ENCODE peak calls at places on chromosomes 11 and 22, in eight cellular contexts. I is prostate gland, F is body of pancreas, V is fibroblast of lung, S is MM.1S, Y is heart left ventricle, X is psoas muscle, E is transverse colon. A is an unnamed sample.

GRCh38 chr11:113313601-113314000 is 782 bp upstream of the TTC12 start:
- DNase-seq in I (no peak), F (no peak), V (no peak), S (no peak), Y (no peak), X (no peak), E (no peak), A (no peak)

GRCh38 chr11:123253223-123253622 is 58.2 kb upstream of the CLMP start:
- DNase-seq in I (no peak), F (no peak), V (no peak), S (no peak), Y (no peak), X (no peak), E (no peak), A (no peak)

GRCh38 chr11:123682976-123683375 is 28.6 kb upstream of the SCN3B start:
- DNase-seq in I (no peak), F (no peak), V (no peak), S (no peak), Y (no peak), X (no peak), E (no peak), A (no peak)

GRCh38 chr22:27474112-27474571 is 327.4 kb downstream of the MN1 start:
- DNase-seq in I (no peak), F (no peak), V (peak; percentile 80), S (no peak), Y (no peak), X (no peak), E (no peak), A (no peak)

GRCh38 chr22:47582067-47582466 is 819.6 kb downstream of the TBC1D22A start:
- DNase-seq in I (no peak), F (no peak), V (no peak), S (no peak), Y (no peak), X (no peak), E (no peak), A (no peak)

GRCh38 chr11:45905095-45905494 is 2.0 kb downstream of the FREY1 start:
- DNase-seq in I (no peak), F (no peak), V (no peak), S (no peak), Y (no peak), X (no peak), E (no peak), A (no peak)

GRCh38 chr11:66850588-66851250 is 6.1 kb upstream of the LRFN4 start:
- DNase-seq in I (no peak), F (no peak), V (no peak), S (no peak), Y (peak; percentile 12), X (no peak), E (no peak), A (no peak)

GRCh38 chr11:126840201-126840886 is 160.2 kb downstream of the KIRREL3 start:
- DNase-seq in I (no peak), F (no peak), V (peak; percentile 86), S (no peak), Y (no peak), X (no peak), E (no peak), A (no peak)

GRCh38 chr11:10317776-10318526 is 13.1 kb downstream of the ADM start:
- DNase-seq in I (no peak), F (no peak), V (no peak), S (peak; percentile 76), Y (no peak), X (no peak), E (no peak), A (no peak)

GRCh38 chr22:36505998-36506635 is 723 bp downstream of the FOXRED2 start:
- DNase-seq in I (no peak), F (peak; percentile 10), V (no peak), S (no peak), Y (peak; percentile 35), X (no peak), E (peak; percentile 13), A (no peak)

GRCh38 chr11:68658661-68659060 is 25.7 kb upstream of the GAL start:
- DNase-seq in I (no peak), F (no peak), V (peak; percentile 25), S (no peak), Y (no peak), X (no peak), E (no peak), A (no peak)

GRCh38 chr11:117972589-117973445 is 13.4 kb upstream of the IL10RA start:
- DNase-seq in I (peak; percentile 46), F (no peak), V (no peak), S (no peak), Y (no peak), X (no peak), E (no peak), A (no peak)

GRCh38 chr11:18172686-18173085 is at the start of gene MRGPRX4:
- DNase-seq in I (no peak), F (no peak), V (no peak), S (no peak), Y (no peak), X (no peak), E (no peak), A (no peak)

GRCh38 chr22:20015187-20015625 is 1.4 kb downstream of the ARVCF start:
- DNase-seq in I (no peak), F (no peak), V (no peak), S (no peak), Y (no peak), X (no peak), E (no peak), A (no peak)

GRCh38 chr11:116871248-116871647 is 33.8 kb upstream of the APOA1 start:
- DNase-seq in I (no peak), F (no peak), V (peak; percentile 95), S (no peak), Y (peak; percentile 38), X (no peak), E (no peak), A (no peak)

GRCh38 chr22:19687561-19688300 is 26.6 kb upstream of the SEPTIN5 start:
- DNase-seq in I (no peak), F (no peak), V (no peak), S (no peak), Y (no peak), X (peak; percentile 59), E (no peak), A (no peak)

GRCh38 chr11:43515090-43515489 is 156.4 kb downstream of the TTC17 start:
- DNase-seq in I (no peak), F (peak; percentile 10), V (no peak), S (no peak), Y (no peak), X (no peak), E (no peak), A (no peak)

GRCh38 chr11:14904745-14905103 is 12.7 kb upstream of the CYP2R1 start:
- DNase-seq in I (peak; percentile 55), F (peak; percentile 90), V (peak; percentile 52), S (peak; percentile 79), Y (peak; percentile 86), X (peak; percentile 78), E (peak; percentile 79), A (no peak)

GRCh38 chr11:39255648-39256047 is 2203.8 kb downstream of the LRRC4C start:
- DNase-seq in I (no peak), F (no peak), V (no peak), S (no peak), Y (no peak), X (no peak), E (no peak), A (no peak)

GRCh38 chr11:111354601-111354891 is 24.5 kb downstream of the POU2AF1 start:
- DNase-seq in I (no peak), F (no peak), V (no peak), S (no peak), Y (no peak), X (no peak), E (no peak), A (no peak)

GRCh38 chr11:111352935-111353695 is 26.0 kb downstream of the POU2AF1 start:
- DNase-seq in I (peak; percentile 67), F (peak; percentile 72), V (no peak), S (no peak), Y (no peak), X (no peak), E (peak; percentile 45), A (no peak)

GRCh38 chr11:111355101-111355500 is 24.0 kb downstream of the POU2AF1 start:
- DNase-seq in I (no peak), F (no peak), V (no peak), S (no peak), Y (no peak), X (no peak), E (no peak), A (no peak)

GRCh38 chr11:111352235-111352746 is 26.8 kb downstream of the POU2AF1 start:
- DNase-seq in I (no peak), F (no peak), V (no peak), S (no peak), Y (no peak), X (no peak), E (no peak), A (no peak)

GRCh38 chr11:111353776-111354600 is 25.1 kb downstream of the POU2AF1 start:
- DNase-seq in I (no peak), F (no peak), V (no peak), S (no peak), Y (no peak), X (no peak), E (no peak), A (no peak)
- H3K27ac ChIP-seq in I (peak overlapping the region; percentile 57), F (no peak overlapping the region), V (no peak overlapping the region), S (no peak overlapping the region), Y (no peak overlapping the region), X (no peak overlapping the region), E (no peak overlapping the region), A (no peak overlapping the region)

DNA sequence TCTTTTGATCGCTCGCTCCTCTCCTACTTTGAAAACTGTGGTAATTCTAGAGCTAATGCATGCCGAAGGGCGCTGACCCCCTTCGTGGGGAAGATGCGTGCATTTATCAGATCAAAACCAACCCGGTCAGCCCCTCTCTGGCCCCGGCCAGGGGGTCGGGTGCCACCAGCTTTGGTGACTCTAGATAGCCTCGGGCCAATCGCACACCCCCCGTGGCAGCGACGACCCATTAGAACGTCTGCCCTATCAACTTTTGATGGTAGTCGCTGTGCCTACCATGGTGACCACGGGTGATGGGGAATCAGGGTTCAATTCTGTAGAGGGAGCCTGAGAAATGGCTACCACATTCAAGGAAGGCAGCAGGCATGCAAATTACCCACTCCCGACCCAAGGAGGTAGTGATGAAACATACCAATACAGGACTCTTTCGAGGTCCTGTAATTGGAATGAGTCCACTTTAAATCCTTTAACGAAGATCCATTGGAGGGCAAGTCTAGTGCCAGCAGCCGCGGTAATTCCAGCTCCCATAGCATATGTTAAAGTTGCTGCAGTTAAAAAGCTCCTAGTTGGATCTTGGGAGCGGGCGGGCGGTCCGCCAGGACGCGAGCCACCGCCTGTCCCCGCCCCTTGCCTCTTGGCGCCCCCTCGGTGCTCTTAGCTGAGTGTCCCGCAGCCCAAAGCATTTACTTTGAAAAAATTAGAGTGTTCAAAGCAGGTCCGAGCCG is 3898.2 kb upstream of the OR11H1 start:
- DNase-seq in I (no peak), F (no peak), V (no peak), S (no peak), Y (no peak), X (no peak), E (no peak), A (no peak)
- H3K9me3 ChIP-seq in I (no peaks in the 10 kb centered on the region), F (peaks cover 38% of the 10 kb centered on the region), V (no peaks in the 10 kb centered on the region), S (no peaks in the 10 kb centered on the region), Y (peaks cover 45% of the 10 kb centered on the region), X (peaks cover 2% of the 10 kb centered on the region), E (peaks cover 37% of the 10 kb centered on the region), A (no peaks in the 10 kb centered on the region)

GRCh38 chr11:61367406-61367805 is 5.2 kb downstream of the TMEM138 start:
- DNase-seq in I (no peak), F (no peak), V (no peak), S (no peak), Y (no peak), X (no peak), E (no peak), A (no peak)
- H3K36me3 ChIP-seq in I (no peaks in the 10 kb centered on the region), F (peaks cover 22% of the 10 kb centered on the region), V (peaks cover 17% of the 10 kb centered on the region), S (peaks cover 16% of the 10 kb centered on the region), Y (peaks cover 68% of the 10 kb centered on the region), X (peaks cover 76% of the 10 kb centered on the region), E (peaks cover 46% of the 10 kb centered on the region), A (peaks cover 57% of the 10 kb centered on the region)

GRCh38 chr22:25104367-25104766 is 95.3 kb upstream of the CRYBB3 start:
- DNase-seq in I (no peak), F (no peak), V (no peak), S (no peak), Y (no peak), X (no peak), E (no peak), A (no peak)
- H3K27ac ChIP-seq in I (no peak overlapping the region), F (no peak overlapping the region), V (no peak overlapping the region), S (no peak overlapping the region), Y (no peak overlapping the region), X (no peak overlapping the region), E (no peak overlapping the region), A (no peak overlapping the region)